ENCODE peak calls at places on chromosomes 6 and 20, in four cellular contexts. N, F, A and Z are unnamed samples.

GRCh38 chr6:68915591-68915990 is 280.5 kb downstream of the ADGRB3 start:
- DNase-seq in N (no peak), F (no peak), A (no peak), Z (no peak)

GRCh38 chr20:57807418-57808265 is 97.8 kb upstream of the PMEPA1 start:
- DNase-seq in A (no peak), N (no peak), F (no peak), Z (no peak)

GRCh38 chr20:49627329-49627761 is 59.4 kb upstream of the PTGIS start:
- DNase-seq in N (no peak), F (no peak), A (no peak), Z (no peak)

GRCh38 chr20:50913976-50914375 is 17.3 kb downstream of the ADNP start:
- DNase-seq in A (no peak), F (peak), N (no peak), Z (no peak)

GRCh38 chr20:46361386-46361785 is 45.0 kb downstream of the ELMO2 start:
- DNase-seq in N (no peak), F (no peak), A (peak), Z (no peak)

GRCh38 chr6:133983099-133983939 is 30.3 kb downstream of the TBPL1 start:
- DNase-seq in A (peak), F (peak), N (no peak), Z (no peak)

GRCh38 chr6:143539723-143540122 is 28.2 kb upstream of the FUCA2 start:
- DNase-seq in N (no peak), A (no peak), F (no peak), Z (no peak)

GRCh38 chr6:143396497-143397228 is 53.8 kb downstream of the ADAT2 start:
- DNase-seq in F (no peak), N (no peak), A (no peak), Z (no peak)

GRCh38 chr6:21331221-21331620 is 262.3 kb upstream of the SOX4 start:
- DNase-seq in A (no peak), N (no peak), F (no peak), Z (no peak)

GRCh38 chr6:103820148-103820547 is 1039.6 kb downstream of the HACE1 start:
- DNase-seq in F (no peak), N (no peak), A (no peak), Z (no peak)

GRCh38 chr6:75272145-75272840 is 12.3 kb downstream of the TMEM30A start:
- DNase-seq in N (no peak), A (no peak), F (no peak), Z (no peak)

GRCh38 chr6:159691133-159691962 is 1.7 kb downstream of the SOD2 start:
- DNase-seq in F (peak), A (no peak), N (peak), Z (peak)

GRCh38 chr6:107714104-107714503 is 110.0 kb downstream of the SCML4 start:
- DNase-seq in A (no peak), F (no peak), N (no peak), Z (no peak)

GRCh38 chr6:11740875-11741274 is 37.7 kb downstream of the ADTRP start:
- DNase-seq in N (no peak), F (no peak), A (no peak), Z (no peak)

GRCh38 chr6:107634147-107635057 is 144.5 kb downstream of the SOBP start:
- DNase-seq in N (peak), F (no peak), A (no peak), Z (peak)

GRCh38 chr6:31158863-31159855 is 770 bp downstream of the TCF19 start:
- DNase-seq in F (peak), A (no peak), N (no peak), Z (no peak)

GRCh38 chr6:2448826-2449571 is 203.6 kb upstream of the GMDS start:
- DNase-seq in N (peak), F (peak), A (no peak), Z (peak)

GRCh38 chr20:24164360-24164759 is 175.8 kb upstream of the GGTLC1 start:
- DNase-seq in F (peak), N (no peak), A (peak), Z (no peak)

GRCh38 chr6:158853872-158854213 is 34.7 kb upstream of the EZR start:
- DNase-seq in N (no peak), A (no peak), F (no peak), Z (no peak)

GRCh38 chr6:4008324-4009047 is 70.5 kb downstream of the FAM217A start:
- DNase-seq in F (peak), N (peak), A (no peak), Z (no peak)

GRCh38 chr6:1604991-1605821 is 4.5 kb upstream of the FOXC1 start:
- DNase-seq in N (peak), A (no peak), F (no peak), Z (no peak)

GRCh38 chr6:151068761-151069312 is 170.9 kb upstream of the AKAP12 start:
- DNase-seq in N (no peak), F (no peak), A (no peak), Z (no peak)

GRCh38 chr20:50762045-50762422 is 30.7 kb downstream of the PARD6B start:
- DNase-seq in A (no peak), N (no peak), F (no peak), Z (no peak)

GRCh38 chr6:159828074-159828473 is 28.0 kb downstream of the PNLDC1 start:
- DNase-seq in F (no peak), A (no peak), N (no peak), Z (no peak)

GRCh38 chr20:51185277-51185676 is 162.4 kb upstream of the KCNG1 start:
- DNase-seq in A (no peak), F (no peak), N (no peak), Z (no peak)

GRCh38 chr20:38805958-38806854 is 709 bp downstream of the PPP1R16B start:
- DNase-seq in F (peak), N (peak), A (peak), Z (peak)

GRCh38 chr6:90412538-90413369 is 116.1 kb upstream of the BACH2 start:
- DNase-seq in N (no peak), F (no peak), A (no peak), Z (no peak)

GRCh38 chr6:111804627-111805235 is 68.5 kb downstream of the FYN start:
- DNase-seq in A (peak), N (peak), F (peak), Z (no peak)

GRCh38 chr6:170028629-170029345 is 262.1 kb downstream of the DLL1 start:
- DNase-seq in F (no peak), A (no peak), N (no peak), Z (no peak)

GRCh38 chr6:64803470-64804166 is 903.4 kb downstream of the EYS start:
- DNase-seq in A (no peak), F (no peak), N (no peak), Z (no peak)

GRCh38 chr6:30814137-30815084 is 69.9 kb upstream of the DDR1 start:
- DNase-seq in N (peak), A (peak), F (peak), Z (no peak)

GRCh38 chr6:14046476-14047068 is 71.0 kb upstream of the CD83 start:
- DNase-seq in A (peak), N (peak), F (peak), Z (peak)

GRCh38 chr6:22045261-22045912 is 251.4 kb downstream of the PRL start:
- DNase-seq in N (no peak), F (no peak), A (no peak), Z (no peak)

GRCh38 chr6:49550413-49551125 is at the start of gene C6orf141:
- DNase-seq in F (no peak), N (peak), A (no peak), Z (peak)